ENCODE peak calls at places on chromosome 22, in six cellular contexts. One of them, this sample, is unnamed.

GRCh38 chr22:35971418-35972119 is 57.1 kb downstream of the RBFOX2 start:
- DNase-seq in kidney: no peak
- DNase-seq in SHP77 treated with DMSO at 0.1 percent for 48 hours: peak; percentile 2
- DNase-seq in dermis microvascular lymphatic vessel endothelial cell: peak; percentile 39
- DNase-seq in NCI-H2081: peak; percentile 23
- DNase-seq in tibial nerve: peak; percentile 51
- DNase-seq in this sample: no peak

GRCh38 chr22:40044870-40045834 is 50.4 kb downstream of the FAM83F start:
- DNase-seq in kidney: peak; percentile 91
- DNase-seq in NCI-H2081: peak; percentile 75
- DNase-seq in dermis microvascular lymphatic vessel endothelial cell: peak; percentile 71
- DNase-seq in tibial nerve: no peak
- DNase-seq in SHP77 treated with DMSO at 0.1 percent for 48 hours: no peak
- DNase-seq in this sample: peak; percentile 72

GRCh38 chr22:29073618-29074275 is 912 bp downstream of the KREMEN1 start:
- DNase-seq in tibial nerve: peak; percentile 26
- DNase-seq in SHP77 treated with DMSO at 0.1 percent for 48 hours: no peak
- DNase-seq in NCI-H2081: no peak
- DNase-seq in dermis microvascular lymphatic vessel endothelial cell: peak; percentile 14
- DNase-seq in kidney: peak; percentile 88
- DNase-seq in this sample: no peak

GRCh38 chr22:20957691-20958440 is 9.2 kb upstream of the AIFM3 start:
- DNase-seq in tibial nerve: no peak
- DNase-seq in NCI-H2081: no peak
- DNase-seq in dermis microvascular lymphatic vessel endothelial cell: no peak
- DNase-seq in SHP77 treated with DMSO at 0.1 percent for 48 hours: no peak
- DNase-seq in kidney: peak; percentile 76
- DNase-seq in this sample: no peak

GRCh38 chr22:43931771-43932170 is 8.2 kb downstream of the PNPLA3 start:
- DNase-seq in SHP77 treated with DMSO at 0.1 percent for 48 hours: no peak
- DNase-seq in tibial nerve: no peak
- DNase-seq in NCI-H2081: no peak
- DNase-seq in dermis microvascular lymphatic vessel endothelial cell: no peak
- DNase-seq in kidney: no peak
- DNase-seq in this sample: no peak

GRCh38 chr22:32777997-32778396 is 23.5 kb upstream of the TIMP3 start:
- DNase-seq in kidney: no peak
- DNase-seq in NCI-H2081: no peak
- DNase-seq in dermis microvascular lymphatic vessel endothelial cell: no peak
- DNase-seq in tibial nerve: no peak
- DNase-seq in SHP77 treated with DMSO at 0.1 percent for 48 hours: no peak
- DNase-seq in this sample: no peak

GRCh38 chr22:50479686-50480085 is 1.7 kb upstream of the ADM2 start:
- DNase-seq in SHP77 treated with DMSO at 0.1 percent for 48 hours: no peak
- DNase-seq in NCI-H2081: no peak
- DNase-seq in kidney: no peak
- DNase-seq in dermis microvascular lymphatic vessel endothelial cell: no peak
- DNase-seq in tibial nerve: no peak
- DNase-seq in this sample: no peak

GRCh38 chr22:35963237-35963810 is 65.3 kb downstream of the RBFOX2 start:
- DNase-seq in SHP77 treated with DMSO at 0.1 percent for 48 hours: no peak
- DNase-seq in kidney: no peak
- DNase-seq in NCI-H2081: no peak
- DNase-seq in dermis microvascular lymphatic vessel endothelial cell: no peak
- DNase-seq in tibial nerve: no peak
- DNase-seq in this sample: no peak

GRCh38 chr22:22578702-22579424 is 19.8 kb upstream of the PRAME start:
- DNase-seq in dermis microvascular lymphatic vessel endothelial cell: no peak
- DNase-seq in SHP77 treated with DMSO at 0.1 percent for 48 hours: no peak
- DNase-seq in kidney: peak; percentile 87
- DNase-seq in tibial nerve: peak; percentile 43
- DNase-seq in NCI-H2081: no peak
- DNase-seq in this sample: no peak

GRCh38 chr22:48156603-48157355 is 1394.3 kb downstream of the TBC1D22A start:
- DNase-seq in tibial nerve: no peak
- DNase-seq in kidney: no peak
- DNase-seq in dermis microvascular lymphatic vessel endothelial cell: no peak
- DNase-seq in SHP77 treated with DMSO at 0.1 percent for 48 hours: no peak
- DNase-seq in NCI-H2081: no peak
- DNase-seq in this sample: no peak

GRCh38 chr22:30236875-30237274 is 9.7 kb downstream of the LIF start:
- DNase-seq in tibial nerve: no peak
- DNase-seq in kidney: no peak
- DNase-seq in NCI-H2081: no peak
- DNase-seq in dermis microvascular lymphatic vessel endothelial cell: no peak
- DNase-seq in SHP77 treated with DMSO at 0.1 percent for 48 hours: no peak
- DNase-seq in this sample: no peak

GRCh38 chr22:29306175-29306829 is at the start of gene GAS2L1:
- DNase-seq in NCI-H2081: peak; percentile 54
- DNase-seq in kidney: peak; percentile 94
- DNase-seq in SHP77 treated with DMSO at 0.1 percent for 48 hours: peak; percentile 46
- DNase-seq in dermis microvascular lymphatic vessel endothelial cell: peak; percentile 86
- DNase-seq in tibial nerve: peak; percentile 72
- DNase-seq in this sample: peak; percentile 94

GRCh38 chr22:46067159-46068111 is 82.9 kb upstream of the PPARA start:
- DNase-seq in kidney: peak; percentile 32
- DNase-seq in NCI-H2081: no peak
- DNase-seq in dermis microvascular lymphatic vessel endothelial cell: peak; percentile 66
- DNase-seq in SHP77 treated with DMSO at 0.1 percent for 48 hours: peak; percentile 70
- DNase-seq in tibial nerve: no peak
- DNase-seq in this sample: peak; percentile 69

GRCh38 chr22:49541451-49542230 is 286.0 kb downstream of the BRD1 start:
- DNase-seq in kidney: peak; percentile 61
- DNase-seq in NCI-H2081: no peak
- DNase-seq in SHP77 treated with DMSO at 0.1 percent for 48 hours: no peak
- DNase-seq in dermis microvascular lymphatic vessel endothelial cell: no peak
- DNase-seq in tibial nerve: no peak
- DNase-seq in this sample: peak; percentile 59

GRCh38 chr22:36155702-36156101 is 4.9 kb downstream of the APOL3 start:
- DNase-seq in SHP77 treated with DMSO at 0.1 percent for 48 hours: no peak
- DNase-seq in tibial nerve: peak; percentile 61
- DNase-seq in kidney: peak; percentile 87
- DNase-seq in dermis microvascular lymphatic vessel endothelial cell: peak; percentile 55
- DNase-seq in NCI-H2081: no peak
- DNase-seq in this sample: peak; percentile 92

GRCh38 chr22:35375031-35375430 is 5.9 kb upstream of the HMOX1 start:
- DNase-seq in NCI-H2081: no peak
- DNase-seq in kidney: no peak
- DNase-seq in dermis microvascular lymphatic vessel endothelial cell: no peak
- DNase-seq in tibial nerve: no peak
- DNase-seq in SHP77 treated with DMSO at 0.1 percent for 48 hours: no peak
- DNase-seq in this sample: no peak

GRCh38 chr22:36160499-36160942 is at the start of gene APOL3:
- DNase-seq in dermis microvascular lymphatic vessel endothelial cell: peak; percentile 85
- DNase-seq in SHP77 treated with DMSO at 0.1 percent for 48 hours: no peak
- DNase-seq in tibial nerve: peak; percentile 88
- DNase-seq in kidney: peak; percentile 89
- DNase-seq in NCI-H2081: no peak
- DNase-seq in this sample: peak; percentile 90

GRCh38 chr22:35782504-35782903 is 64.8 kb downstream of the APOL5 start:
- DNase-seq in NCI-H2081: no peak
- DNase-seq in tibial nerve: no peak
- DNase-seq in kidney: no peak
- DNase-seq in dermis microvascular lymphatic vessel endothelial cell: no peak
- DNase-seq in SHP77 treated with DMSO at 0.1 percent for 48 hours: no peak
- DNase-seq in this sample: no peak

GRCh38 chr22:48694296-48694883 is 1133.3 kb downstream of the BRD1 start:
- DNase-seq in NCI-H2081: no peak
- DNase-seq in kidney: peak; percentile 49
- DNase-seq in tibial nerve: no peak
- DNase-seq in SHP77 treated with DMSO at 0.1 percent for 48 hours: no peak
- DNase-seq in dermis microvascular lymphatic vessel endothelial cell: no peak
- DNase-seq in this sample: no peak

GRCh38 chr22:42813501-42813900 is 43.6 kb downstream of the ARFGAP3 start:
- DNase-seq in kidney: no peak
- DNase-seq in dermis microvascular lymphatic vessel endothelial cell: no peak
- DNase-seq in NCI-H2081: no peak
- DNase-seq in tibial nerve: no peak
- DNase-seq in SHP77 treated with DMSO at 0.1 percent for 48 hours: no peak
- DNase-seq in this sample: no peak

GRCh38 chr22:35568751-35569725 is 28.4 kb downstream of the RASD2 start:
- DNase-seq in SHP77 treated with DMSO at 0.1 percent for 48 hours: no peak
- DNase-seq in dermis microvascular lymphatic vessel endothelial cell: no peak
- DNase-seq in kidney: no peak
- DNase-seq in NCI-H2081: no peak
- DNase-seq in tibial nerve: no peak
- DNase-seq in this sample: no peak

GRCh38 chr22:48555606-48556005 is 1272.1 kb downstream of the BRD1 start:
- DNase-seq in kidney: no peak
- DNase-seq in tibial nerve: no peak
- DNase-seq in NCI-H2081: no peak
- DNase-seq in SHP77 treated with DMSO at 0.1 percent for 48 hours: no peak
- DNase-seq in dermis microvascular lymphatic vessel endothelial cell: no peak
- DNase-seq in this sample: no peak

GRCh38 chr22:36865346-36865745 is 4.5 kb downstream of the NCF4 start:
- DNase-seq in SHP77 treated with DMSO at 0.1 percent for 48 hours: no peak
- DNase-seq in kidney: no peak
- DNase-seq in NCI-H2081: no peak
- DNase-seq in dermis microvascular lymphatic vessel endothelial cell: peak; percentile 10
- DNase-seq in tibial nerve: no peak
- DNase-seq in this sample: no peak

GRCh38 chr22:23065495-23066122 is 4.7 kb upstream of the GNAZ start:
- DNase-seq in SHP77 treated with DMSO at 0.1 percent for 48 hours: no peak
- DNase-seq in tibial nerve: no peak
- DNase-seq in kidney: peak; percentile 43
- DNase-seq in dermis microvascular lymphatic vessel endothelial cell: no peak
- DNase-seq in NCI-H2081: no peak
- DNase-seq in this sample: peak; percentile 48

GRCh38 chr22:27751277-27752070 is 50.1 kb downstream of the MN1 start:
- DNase-seq in tibial nerve: no peak
- DNase-seq in dermis microvascular lymphatic vessel endothelial cell: no peak
- DNase-seq in kidney: no peak
- DNase-seq in NCI-H2081: no peak
- DNase-seq in SHP77 treated with DMSO at 0.1 percent for 48 hours: no peak
- DNase-seq in this sample: peak; percentile 37

GRCh38 chr22:49992921-49993648 is 19.5 kb downstream of the IL17REL start:
- DNase-seq in SHP77 treated with DMSO at 0.1 percent for 48 hours: peak; percentile 33
- DNase-seq in tibial nerve: no peak
- DNase-seq in NCI-H2081: peak; percentile 29
- DNase-seq in dermis microvascular lymphatic vessel endothelial cell: peak; percentile 73
- DNase-seq in kidney: peak; percentile 86
- DNase-seq in this sample: peak; percentile 66

GRCh38 chr22:19796169-19796568 is 35.6 kb downstream of the TBX1 start:
- DNase-seq in tibial nerve: no peak
- DNase-seq in SHP77 treated with DMSO at 0.1 percent for 48 hours: no peak
- DNase-seq in dermis microvascular lymphatic vessel endothelial cell: no peak
- DNase-seq in kidney: peak; percentile 30
- DNase-seq in NCI-H2081: no peak
- DNase-seq in this sample: no peak

GRCh38 chr22:46738961-46739870 is 1.2 kb upstream of the CERK start:
- DNase-seq in tibial nerve: no peak
- DNase-seq in SHP77 treated with DMSO at 0.1 percent for 48 hours: peak; percentile 57
- DNase-seq in NCI-H2081: peak; percentile 55
- DNase-seq in dermis microvascular lymphatic vessel endothelial cell: peak; percentile 37
- DNase-seq in kidney: peak; percentile 78
- DNase-seq in this sample: no peak

GRCh38 chr22:21593406-21594232 is 26.1 kb downstream of the UBE2L3 start:
- DNase-seq in dermis microvascular lymphatic vessel endothelial cell: no peak
- DNase-seq in tibial nerve: no peak
- DNase-seq in kidney: no peak
- DNase-seq in NCI-H2081: no peak
- DNase-seq in SHP77 treated with DMSO at 0.1 percent for 48 hours: no peak
- DNase-seq in this sample: no peak

GRCh38 chr22:48894064-48894671 is 933.5 kb downstream of the BRD1 start:
- DNase-seq in NCI-H2081: no peak
- DNase-seq in dermis microvascular lymphatic vessel endothelial cell: no peak
- DNase-seq in tibial nerve: no peak
- DNase-seq in kidney: no peak
- DNase-seq in SHP77 treated with DMSO at 0.1 percent for 48 hours: no peak
- DNase-seq in this sample: no peak

GRCh38 chr22:48106215-48106614 is 1343.8 kb downstream of the TBC1D22A start:
- DNase-seq in SHP77 treated with DMSO at 0.1 percent for 48 hours: no peak
- DNase-seq in tibial nerve: no peak
- DNase-seq in kidney: no peak
- DNase-seq in NCI-H2081: no peak
- DNase-seq in dermis microvascular lymphatic vessel endothelial cell: no peak
- DNase-seq in this sample: no peak